ENCODE peak calls at places on chromosomes 6 and 20, in four cellular contexts. O is WTC11, H is HepG2, J is K562. G is an unnamed sample.
A peak's percentile ranks its signal among the peaks of the same experiment; 100 is the strongest.

GRCh38 chr20:24289737-24290481 is 179.5 kb upstream of the SYNDIG1 start:
- DNase-seq in J (no peak), H (no peak), O (no peak), G (no peak)

GRCh38 chr6:41785689-41786450 is 1.6 kb upstream of the TOMM6 start:
- DNase-seq in O (peak; percentile 49), H (no peak), J (no peak), G (peak; percentile 20)

GRCh38 chr6:90860822-90861601 is 274.1 kb upstream of the MAP3K7 start:
- DNase-seq in H (peak; percentile 1), J (peak; percentile 8), O (no peak), G (peak; percentile 17)

GRCh38 chr6:92762414-92763374 is 656.7 kb downstream of the EPHA7 start:
- DNase-seq in H (no peak), J (no peak), O (no peak), G (no peak)

GRCh38 chr6:80767808-80768207 is 661.3 kb downstream of the BCKDHB start:
- DNase-seq in O (no peak), J (no peak), H (no peak), G (no peak)

GRCh38 chr20:59062057-59062456 is 19.5 kb upstream of the PRELID3B start:
- DNase-seq in H (no peak), J (no peak), O (no peak), G (no peak)

GRCh38 chr6:133778414-133778813 is 110.5 kb upstream of the TCF21 start:
- DNase-seq in O (no peak), H (no peak), J (no peak), G (no peak)

GRCh38 chr6:63355632-63356031 is 35.8 kb upstream of the LGSN start:
- DNase-seq in O (no peak), J (no peak), H (no peak), G (no peak)

GRCh38 chr6:139152892-139153271 is 18.0 kb downstream of the HECA start:
- DNase-seq in J (no peak), O (no peak), H (no peak), G (peak; percentile 46)

GRCh38 chr20:8260837-8261241 is 128.8 kb downstream of the PLCB1 start:
- DNase-seq in J (no peak), H (no peak), O (no peak), G (no peak)

GRCh38 chr6:164097557-164098398 is 683.3 kb downstream of the QKI start:
- DNase-seq in O (peak; percentile 35), H (no peak), J (no peak), G (no peak)
- TF ChIP-seq ELF4 in O (no peak), H (no peak), J (no peak), G (no peak)

GRCh38 chr20:22070546-22070945 is 365.1 kb downstream of the PAX1 start:
- DNase-seq in H (no peak), J (no peak), O (no peak), G (no peak)
- TF ChIP-seq ELF4 in H (no peak), J (no peak), O (no peak), G (no peak)

GRCh38 chr20:35743693-35744491 is 1.8 kb upstream of the RBM39 start:
- DNase-seq in O (no peak), J (peak; percentile 34), H (peak; percentile 79), G (no peak)
- TF ChIP-seq ELF4 in O (no peak), J (no peak), H (no peak), G (no peak)

GRCh38 chr6:150008588-150008987 is 16.7 kb downstream of the RAET1L start:
- DNase-seq in J (peak; percentile 64), H (no peak), O (no peak), G (no peak)

GRCh38 chr6:150004783-150005717 is 20.3 kb downstream of the RAET1L start:
- DNase-seq in H (peak; percentile 84), O (peak; percentile 98), J (peak; percentile 99), G (peak; percentile 99)

GRCh38 chr6:150004101-150004782 is 21.1 kb downstream of the RAET1L start:
- DNase-seq in H (no peak), J (no peak), O (no peak), G (no peak)

GRCh38 chr6:150005761-150006651 is 19.3 kb downstream of the RAET1L start:
- DNase-seq in J (no peak), O (no peak), H (no peak), G (no peak)

DNA sequence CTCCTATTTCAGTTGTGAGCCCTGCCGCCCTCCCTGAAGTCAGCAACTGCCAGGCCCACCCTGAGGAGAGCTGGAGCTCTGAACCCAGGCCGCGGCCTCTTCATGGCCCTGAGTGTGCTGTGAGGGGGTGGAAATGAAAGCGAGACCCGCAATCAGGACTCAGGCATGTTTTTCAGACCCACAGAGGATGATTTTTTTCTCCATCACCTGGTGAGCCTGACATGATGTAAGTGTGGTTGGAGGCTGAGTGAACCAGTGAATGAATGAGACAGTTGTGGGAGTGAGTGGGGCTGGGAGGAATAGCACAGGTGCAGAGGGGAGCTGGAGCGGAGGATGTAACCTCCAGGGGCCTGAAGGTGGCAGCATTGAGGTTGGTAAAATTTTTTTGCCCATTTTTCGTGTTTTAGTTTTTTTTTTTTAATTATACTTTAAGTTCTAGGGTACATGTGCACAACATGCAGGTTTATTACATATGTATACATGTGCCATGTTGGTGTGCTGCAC is 18.3 kb downstream of the RAET1L start:
- DNase-seq in O (no peak), J (peak; percentile 67), H (no peak), G (peak; percentile 59)
- TF ChIP-seq ELF4 in O (no peak), J (no peak), H (no peak), G (no peak)

GRCh38 chr6:167848783-167849182 is 22.1 kb downstream of the AFDN start:
- DNase-seq in H (no peak), J (no peak), O (no peak), G (no peak)
- TF ChIP-seq ELF4 in H (no peak), J (no peak), O (no peak), G (no peak)

DNA sequence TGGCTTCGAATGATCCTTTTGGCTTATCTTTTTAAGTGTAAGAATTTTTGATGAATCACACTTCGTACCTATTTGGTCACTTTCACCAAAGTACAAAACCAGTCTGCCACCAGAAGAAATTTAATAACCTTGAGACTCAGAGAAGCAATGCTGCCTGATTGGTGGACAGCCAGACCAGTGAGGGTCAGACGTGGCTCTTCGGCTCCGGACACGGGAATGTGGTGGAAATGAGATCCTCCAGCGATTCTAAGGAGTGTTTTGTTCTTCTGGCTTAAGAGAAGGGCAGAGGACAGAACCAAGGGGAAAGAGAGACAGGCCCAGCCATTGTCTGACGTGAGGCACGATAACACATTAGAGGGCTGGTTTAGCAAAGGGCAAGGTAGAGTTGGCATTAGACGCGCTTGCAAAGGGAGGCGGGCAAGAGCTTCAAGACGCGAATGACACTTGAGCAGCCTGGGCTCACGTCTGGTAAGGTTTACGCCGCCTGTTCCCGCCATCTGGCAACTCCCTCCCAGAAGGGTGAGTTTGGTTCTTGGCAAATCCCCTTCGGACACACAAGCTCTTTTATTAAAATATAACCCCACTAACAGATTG is 49.9 kb upstream of the EZR start:
- DNase-seq in O (no peak), H (no peak), J (peak; percentile 79), G (no peak)
- TF ChIP-seq ELF4 in O (peak; percentile 42), H (no peak), J (peak; percentile 79), G (no peak)

DNA sequence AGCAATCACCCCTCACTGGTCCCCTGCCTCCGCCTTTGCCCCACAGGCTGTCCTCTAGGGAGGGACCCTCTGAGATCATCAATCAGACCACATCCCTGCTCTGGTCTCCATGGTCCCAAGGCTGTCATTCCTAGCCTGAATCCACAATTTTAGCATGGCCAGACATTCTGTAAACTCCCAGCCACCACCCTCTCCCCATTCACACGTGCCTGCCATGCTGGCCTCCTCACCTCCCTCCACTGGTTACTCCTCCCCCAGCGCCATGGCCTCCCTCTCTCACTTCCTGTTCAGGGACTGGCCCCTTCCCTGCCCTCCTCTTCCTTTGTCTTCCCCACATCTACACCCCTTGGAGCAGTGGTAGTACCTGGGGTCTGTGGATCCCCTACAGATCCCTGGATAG is 150.7 kb upstream of the MLN start:
- DNase-seq in J (no peak), H (no peak), O (no peak), G (no peak)
- TF ChIP-seq ELF4 in J (no peak), H (no peak), O (no peak), G (no peak)

GRCh38 chr6:146670161-146670560 is 71.4 kb downstream of the ADGB start:
- DNase-seq in H (no peak), J (no peak), O (no peak), G (no peak)
- TF ChIP-seq ELF4 in H (no peak), J (no peak), O (no peak), G (no peak)

GRCh38 chr6:150767585-150768164 is 97.8 kb upstream of the MTHFD1L start:
- DNase-seq in J (no peak), H (no peak), O (peak; percentile 21), G (no peak)
- TF ChIP-seq ELF4 in J (no peak), H (no peak), O (no peak), G (no peak)

DNA sequence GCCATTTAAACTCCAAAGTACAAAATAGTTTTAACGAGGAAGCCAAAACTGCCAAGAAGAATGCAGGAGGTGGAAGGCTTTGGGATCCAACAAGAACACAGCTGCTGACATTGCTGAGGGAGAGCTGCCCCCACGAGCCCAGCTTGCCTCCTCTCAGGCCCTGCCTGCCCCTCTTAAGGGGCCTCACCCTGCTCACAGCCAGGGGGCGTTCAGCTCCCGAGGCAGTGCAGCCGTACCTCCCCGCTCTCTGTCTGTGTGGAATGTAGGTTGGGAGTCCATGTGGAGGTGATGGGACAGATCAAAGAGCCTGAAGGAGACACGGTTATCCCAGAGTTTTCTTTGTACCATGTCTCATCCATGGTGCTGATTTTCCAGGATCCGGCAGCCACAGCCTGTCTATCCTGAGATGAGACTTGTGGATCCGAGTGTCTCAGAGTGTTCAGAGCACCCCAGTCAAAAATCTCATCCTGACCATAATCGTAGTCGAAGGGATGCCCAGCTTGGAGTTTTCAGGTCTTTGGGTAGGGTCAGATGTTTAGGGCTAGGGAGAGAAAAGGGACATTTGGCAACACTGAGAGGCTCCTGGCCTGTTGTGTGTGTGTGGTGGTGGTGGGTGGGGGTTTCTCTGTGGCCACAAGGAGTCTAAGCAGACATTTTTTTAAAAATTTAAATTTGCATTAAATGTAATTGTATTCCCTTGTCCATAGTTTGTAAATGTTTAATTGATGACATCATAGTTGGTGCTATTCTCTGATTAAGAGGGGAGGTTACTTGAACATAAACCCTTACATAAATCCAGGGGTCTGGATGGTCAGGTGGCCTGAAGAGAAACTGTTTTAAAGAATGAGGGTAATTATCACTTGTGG is 111.4 kb upstream of the CLDN20 start:
- DNase-seq in H (peak; percentile 75), O (peak; percentile 76), J (peak; percentile 69), G (peak; percentile 75)
- TF ChIP-seq ELF4 in H (no peak), O (no peak), J (no peak), G (no peak)

G was measured in HEK293T.